ENCODE peak calls at places on chromosome 9, in four cellular contexts. R, J, W and A are unnamed samples.

GRCh38 chr9:71911908-71912325 is 478 bp downstream of the C9orf85 start:
- DNase-seq in R (no peak), J (no peak), W (peak; percentile 63), A (no peak)

GRCh38 chr9:136093331-136093986 is 1.6 kb downstream of the NACC2 start:
- DNase-seq in R (no peak), J (no peak), W (peak; percentile 35), A (no peak)

GRCh38 chr9:28453918-28454317 is 880.6 kb upstream of the C9orf72 start:
- DNase-seq in R (no peak), J (no peak), W (no peak), A (no peak)

GRCh38 chr9:115202960-115203751 is 85.2 kb upstream of the TNC start:
- DNase-seq in R (no peak), J (no peak), W (peak; percentile 87), A (no peak)

GRCh38 chr9:91577540-91577939 is 153.9 kb upstream of the NFIL3 start:
- DNase-seq in R (no peak), J (no peak), W (peak; percentile 26), A (no peak)

GRCh38 chr9:134214395-134214765 is 50.0 kb upstream of the RNU6ATAC start:
- DNase-seq in R (no peak), J (no peak), W (no peak), A (no peak)

GRCh38 chr9:136533775-136534157 is 12.1 kb downstream of the NOTCH1 start:
- DNase-seq in R (no peak), J (no peak), W (peak; percentile 36), A (no peak)

GRCh38 chr9:123164285-123164684 is 104.1 kb downstream of the STRBP start:
- DNase-seq in R (no peak), J (no peak), W (no peak), A (no peak)

GRCh38 chr9:34254141-34254913 is 74.7 kb downstream of the KIF24 start:
- DNase-seq in R (peak; percentile 28), J (no peak), W (peak; percentile 87), A (peak; percentile 91)

GRCh38 chr9:5140151-5140550 is 45.3 kb downstream of the INSL6 start:
- DNase-seq in R (no peak), J (no peak), W (peak; percentile 15), A (no peak)

GRCh38 chr9:126668058-126668457 is 54.3 kb downstream of the LMX1B start:
- DNase-seq in R (no peak), J (no peak), W (no peak), A (no peak)

GRCh38 chr9:81237565-81238231 is 451.6 kb downstream of the TLE1 start:
- DNase-seq in R (no peak), J (no peak), W (no peak), A (no peak)

GRCh38 chr9:16653491-16654407 is 216.7 kb downstream of the BNC2 start:
- DNase-seq in R (no peak), J (no peak), W (no peak), A (no peak)

GRCh38 chr9:129500166-129500862 is 120.6 kb downstream of the C9orf50 start:
- DNase-seq in R (no peak), J (no peak), W (peak; percentile 78), A (no peak)

GRCh38 chr9:129498451-129499376 is 122.2 kb downstream of the C9orf50 start:
- DNase-seq in R (no peak), J (no peak), W (no peak), A (no peak)

GRCh38 chr9:129497837-129498450 is 123.0 kb downstream of the C9orf50 start:
- DNase-seq in R (no peak), J (no peak), W (no peak), A (no peak)

GRCh38 chr9:129501771-129502324 is 119.1 kb downstream of the C9orf50 start:
- DNase-seq in R (no peak), J (no peak), W (no peak), A (no peak)

GRCh38 chr9:129500863-129501770 is 119.8 kb downstream of the C9orf50 start:
- DNase-seq in R (no peak), J (no peak), W (no peak), A (no peak)
- TF ChIP-seq EZH2 in R (no peak), J (no peak), W (no peak), A (no peak)

GRCh38 chr9:94464790-94465189 is 90.1 kb upstream of the PCAT7 start:
- DNase-seq in R (no peak), J (no peak), W (no peak), A (no peak)
- H3K9me3 ChIP-seq in R (peaks cover 3% of the 10 kb centered on the region), J (peaks cover 6% of the 10 kb centered on the region), W (no peaks in the 10 kb centered on the region), A (no peaks in the 10 kb centered on the region)

GRCh38 chr9:78238061-78239038 is 2.5 kb downstream of the CEP78 start:
- DNase-seq in R (no peak), J (no peak), W (no peak), A (no peak)
- H3K79me2 ChIP-seq in R (peaks cover 44% of the 10 kb centered on the region), J (peaks cover 2% of the 10 kb centered on the region), W (peaks cover 9% of the 10 kb centered on the region), A (peaks cover 16% of the 10 kb centered on the region)

GRCh38 chr9:110578896-110579752 is at the start of gene SVEP1:
- DNase-seq in R (no peak), J (no peak), W (peak; percentile 78), A (no peak)
- TF ChIP-seq EZH2 in R (no peak), J (peak; percentile 86), W (no peak), A (peak; percentile 53)

GRCh38 chr9:11275158-11275695 is 662.4 kb upstream of the PTPRD start:
- DNase-seq in R (no peak), J (no peak), W (no peak), A (no peak)
- H3K9me3 ChIP-seq in R (peaks cover 9% of the 10 kb centered on the region), J (no peaks in the 10 kb centered on the region), W (no peaks in the 10 kb centered on the region), A (no peaks in the 10 kb centered on the region)

GRCh38 chr9:20603524-20604268 is 18.6 kb downstream of the MLLT3 start:
- DNase-seq in R (no peak), J (no peak), W (no peak), A (no peak)
- H3K79me2 ChIP-seq in R (no peaks in the 10 kb centered on the region), J (no peaks in the 10 kb centered on the region), W (peaks cover 34% of the 10 kb centered on the region), A (no peaks in the 10 kb centered on the region)

GRCh38 chr9:131997076-131997475 is 82.6 kb downstream of the MED27 start:
- DNase-seq in R (no peak), J (no peak), W (no peak), A (no peak)

GRCh38 chr9:131992906-131993657 is 86.6 kb downstream of the MED27 start:
- DNase-seq in R (no peak), J (no peak), W (no peak), A (no peak)

GRCh38 chr9:131994364-131995110 is 85.1 kb downstream of the MED27 start:
- DNase-seq in R (no peak), J (no peak), W (no peak), A (no peak)

GRCh38 chr9:131997779-131998178 is 81.9 kb downstream of the MED27 start:
- DNase-seq in R (no peak), J (no peak), W (peak; percentile 69), A (no peak)

GRCh38 chr9:131995382-131995781 is 84.3 kb downstream of the MED27 start:
- DNase-seq in R (no peak), J (no peak), W (no peak), A (no peak)
- TF ChIP-seq EZH2 in R (no peak), J (no peak), W (no peak), A (no peak)

DNA sequence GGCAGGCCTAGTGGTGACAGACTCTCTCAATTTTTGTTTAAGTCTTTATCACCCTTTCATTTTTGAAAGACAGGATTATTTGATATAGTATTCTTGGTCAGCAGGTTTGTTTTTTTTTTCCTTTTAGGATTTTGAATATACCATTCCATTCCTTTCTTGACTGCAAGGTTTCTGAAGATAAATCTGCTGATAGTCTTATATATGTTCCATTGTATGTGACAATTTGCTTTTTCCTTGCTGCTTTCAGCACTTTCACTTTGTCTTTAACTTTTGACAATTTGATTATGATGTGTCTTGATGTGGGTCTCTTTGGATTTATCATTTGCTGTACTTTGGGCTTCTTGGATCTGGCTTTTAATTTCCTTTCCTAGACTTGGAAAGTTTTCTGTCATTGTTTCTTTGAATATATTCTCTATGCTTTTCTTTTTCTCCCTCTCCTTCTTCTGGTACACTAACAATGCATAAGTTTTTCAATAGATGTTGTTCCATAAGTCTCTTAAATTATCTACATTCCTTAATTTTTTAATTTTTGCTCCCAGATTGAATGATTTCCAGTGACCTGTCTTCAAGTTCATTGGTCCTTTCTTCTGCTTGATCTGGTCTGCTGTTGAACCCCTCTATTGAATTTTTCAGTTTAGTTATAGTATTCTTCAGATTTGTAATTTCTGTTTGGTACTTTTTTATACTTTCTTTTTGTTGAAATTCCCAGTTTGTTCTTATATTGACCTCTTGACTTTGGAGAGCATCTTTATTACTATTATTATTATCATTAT is 14.6 kb upstream of the FBXW2 start:
- DNase-seq in R (no peak), J (no peak), W (no peak), A (no peak)
- H3K9me3 ChIP-seq in R (peaks cover 3% of the 10 kb centered on the region), J (peaks cover 8% of the 10 kb centered on the region), W (no peaks in the 10 kb centered on the region), A (no peaks in the 10 kb centered on the region)

GRCh38 chr9:102398205-102398604 is 596.9 kb upstream of the CYLC2 start:
- DNase-seq in R (no peak), J (no peak), W (no peak), A (no peak)
- H3K79me2 ChIP-seq in R (no peaks in the 10 kb centered on the region), J (no peaks in the 10 kb centered on the region), W (no peaks in the 10 kb centered on the region), A (no peaks in the 10 kb centered on the region)

GRCh38 chr9:77021289-77021927 is 2.0 kb downstream of the FOXB2 start:
- DNase-seq in R (no peak), J (no peak), W (no peak), A (no peak)

GRCh38 chr9:77020438-77021264 is 1.2 kb downstream of the FOXB2 start:
- DNase-seq in R (no peak), J (no peak), W (no peak), A (no peak)

GRCh38 chr9:77022783-77023440 is 3.5 kb downstream of the FOXB2 start:
- DNase-seq in R (no peak), J (no peak), W (no peak), A (no peak)

GRCh38 chr9:77023726-77024125 is 4.3 kb downstream of the FOXB2 start:
- DNase-seq in R (no peak), J (no peak), W (no peak), A (no peak)

GRCh38 chr9:77021928-77022782 is 2.7 kb downstream of the FOXB2 start:
- DNase-seq in R (no peak), J (no peak), W (no peak), A (no peak)
- TF ChIP-seq EZH2 in R (no peak), J (peak; percentile 20), W (peak; percentile 77), A (no peak)